ENCODE peak calls at places on chromosome 12, in five cellular contexts. F is endothelial cell; E is activated CD4-positive, CD25-positive, alpha-beta regulatory T cell; Y is A172; N is choroid plexus epithelial cell. P is an unnamed sample.

GRCh38 chr12:54126696-54127537 is 61.9 kb downstream of the SMUG1 start:
- DNase-seq in F (peak; percentile 32), E (no peak), Y (no peak), N (no peak), P (no peak)

GRCh38 chr12:104805186-104805585 is 152.9 kb downstream of the SLC41A2 start:
- DNase-seq in F (no peak), E (no peak), Y (peak; percentile 23), N (peak; percentile 75), P (no peak)

GRCh38 chr12:55142896-55143870 is 17.0 kb downstream of the OR9K2 start:
- DNase-seq in F (peak; percentile 50), E (no peak), Y (peak; percentile 41), N (peak; percentile 62), P (no peak)

GRCh38 chr12:120639771-120640721 is at the start of gene CABP1:
- DNase-seq in F (peak; percentile 33), E (peak; percentile 61), Y (no peak), N (no peak), P (no peak)

GRCh38 chr12:43969882-43970281 is 134.0 kb downstream of the TMEM117 start:
- DNase-seq in F (no peak), E (no peak), Y (peak; percentile 50), N (peak; percentile 34), P (no peak)

GRCh38 chr12:113486722-113487121 is 15.1 kb upstream of the LHX5 start:
- DNase-seq in F (no peak), E (no peak), Y (no peak), N (no peak), P (no peak)

GRCh38 chr12:77924703-77925102 is 94.0 kb downstream of the NAV3 start:
- DNase-seq in F (no peak), E (no peak), Y (peak; percentile 53), N (peak; percentile 73), P (no peak)

GRCh38 chr12:8911606-8912268 is 2.6 kb upstream of the PHC1 start:
- DNase-seq in F (no peak), E (no peak), Y (no peak), N (no peak), P (no peak)

GRCh38 chr12:101619026-101619827 is 24.5 kb downstream of the MYBPC1 start:
- DNase-seq in F (no peak), E (no peak), Y (no peak), N (peak; percentile 14), P (no peak)

GRCh38 chr12:108302471-108303311 is 36.4 kb downstream of the CMKLR1 start:
- DNase-seq in F (no peak), E (no peak), Y (peak; percentile 31), N (peak; percentile 63), P (no peak)

GRCh38 chr12:54052745-54053624 is 650 bp upstream of the HOXC4 start:
- DNase-seq in F (no peak), E (no peak), Y (no peak), N (no peak), P (no peak)

GRCh38 chr12:6207254-6207942 is 7.2 kb downstream of the CD9 start:
- DNase-seq in F (no peak), E (no peak), Y (no peak), N (no peak), P (no peak)

P was measured in D721Med.